ENCODE peak calls at places on chromosomes 5 and 9, in four cellular contexts. B is GM13976, E is fibroblast of pulmonary artery, Q is cardiac fibroblast. M is an unnamed sample.

GRCh38 chr5:100903036-100903887 is at the start of gene ST8SIA4:
- DNase-seq in B (peak), E (peak), Q (peak), M (peak)

GRCh38 chr5:125311743-125312142 is 565.3 kb upstream of the ZNF608 start:
- DNase-seq in B (no peak), E (peak), Q (peak), M (no peak)

GRCh38 chr5:58245479-58245845 is 214.4 kb downstream of the PLK2 start:
- DNase-seq in B (no peak), E (no peak), Q (no peak), M (no peak)

GRCh38 chr9:34570422-34571179 is 18.9 kb downstream of the CNTFR start:
- DNase-seq in B (no peak), E (no peak), Q (no peak), M (no peak)

GRCh38 chr5:54455413-54456157 is at the start of gene HSPB3:
- DNase-seq in B (no peak), E (peak), Q (peak), M (no peak)

GRCh38 chr5:5537426-5537825 is 114.9 kb downstream of the ICE1 start:
- DNase-seq in B (no peak), E (no peak), Q (no peak), M (no peak)

GRCh38 chr5:140196406-140196805 is 21.4 kb downstream of the CYSTM1 start:
- DNase-seq in B (no peak), E (peak), Q (peak), M (no peak)

GRCh38 chr5:59813761-59814562 is 79.6 kb downstream of the PDE4D start:
- DNase-seq in B (peak), E (peak), Q (peak), M (no peak)

GRCh38 chr5:142808778-142809606 is 38.8 kb downstream of the ARHGAP26 start:
- DNase-seq in B (no peak), E (no peak), Q (no peak), M (peak)

GRCh38 chr5:14208071-14209021 is 65.2 kb downstream of the TRIO start:
- DNase-seq in B (peak), E (peak), Q (peak), M (no peak)

GRCh38 chr5:180832638-180833068 is 28.4 kb downstream of the ZFP62 start:
- DNase-seq in B (peak), E (no peak), Q (no peak), M (no peak)

GRCh38 chr5:179880848-179881590 is 22.4 kb upstream of the MRNIP start:
- DNase-seq in B (no peak), E (no peak), Q (no peak), M (no peak)

GRCh38 chr5:88727705-88728313 is 155.2 kb downstream of the MEF2C start:
- DNase-seq in B (no peak), E (peak), Q (peak), M (no peak)

GRCh38 chr5:1466631-1467265 is 21.5 kb upstream of the SLC6A3 start:
- DNase-seq in B (no peak), E (no peak), Q (no peak), M (no peak)

GRCh38 chr5:172280937-172281336 is 2.6 kb downstream of the UBTD2 start:
- DNase-seq in B (no peak), E (no peak), Q (peak), M (no peak)

GRCh38 chr5:173556142-173557028 is 60.1 kb downstream of the BOD1 start:
- DNase-seq in B (no peak), E (no peak), Q (no peak), M (no peak)

GRCh38 chr5:174693697-174694400 is 30.5 kb upstream of the MSX2 start:
- DNase-seq in B (no peak), E (no peak), Q (no peak), M (no peak)

GRCh38 chr5:139414601-139415121 is 10.8 kb upstream of the SPATA24 start:
- DNase-seq in B (no peak), E (no peak), Q (no peak), M (no peak)

GRCh38 chr5:77133061-77133758 is 46.1 kb upstream of the ZBED3 start:
- DNase-seq in B (no peak), E (peak), Q (peak), M (no peak)

DNA sequence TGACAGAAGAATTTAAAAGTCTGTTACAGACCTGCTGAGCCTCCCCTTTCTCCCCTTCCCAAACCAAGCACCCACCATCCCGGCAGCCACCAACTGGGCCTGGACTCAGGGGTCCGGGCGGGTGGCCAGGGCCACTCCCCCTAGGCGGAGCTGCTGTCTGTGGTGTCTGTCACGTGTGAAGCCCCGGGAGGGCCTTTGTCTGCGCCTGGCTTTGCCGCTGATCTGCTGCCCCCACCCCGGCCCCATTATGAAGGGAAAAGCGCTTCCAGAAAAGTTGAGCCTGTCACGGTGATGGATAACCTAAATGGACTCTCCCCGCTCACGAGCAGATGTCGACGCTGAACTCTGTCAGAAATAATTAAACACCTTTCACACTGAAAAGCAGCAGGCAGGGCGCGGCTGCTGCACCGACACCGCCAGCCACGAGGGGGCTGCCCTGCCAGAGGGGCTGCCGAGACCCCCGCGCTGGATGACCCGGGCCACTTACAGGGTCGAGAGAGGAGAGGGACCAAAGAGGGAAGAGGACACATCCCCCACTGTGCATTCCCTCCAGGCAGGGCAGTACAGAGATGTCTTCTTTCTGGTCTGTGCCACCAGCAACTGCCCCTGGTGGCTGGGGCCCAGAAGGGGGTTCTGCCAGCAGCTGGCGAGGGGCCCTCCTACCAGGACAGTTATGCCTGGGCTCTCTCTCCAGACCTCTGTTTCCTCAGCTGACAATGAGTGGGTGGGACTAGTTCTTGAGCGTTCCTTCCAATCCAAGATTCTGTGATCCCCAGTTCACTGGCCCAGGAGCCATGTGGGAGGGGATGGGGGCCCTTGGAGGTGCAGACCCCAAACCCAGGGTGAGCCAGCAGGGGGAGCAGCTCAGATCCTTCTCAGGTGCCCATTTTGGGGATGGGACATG is 36.0 kb upstream of the BARHL1 start:
- DNase-seq in B (no peak), E (peak), Q (peak), M (no peak)
- TF ChIP-seq CTCF in B (no peak), E (peak), Q (peak), M (peak)

GRCh38 chr9:114155263-114155966 is at the start of gene COL27A1:
- DNase-seq in B (peak), E (peak), Q (peak), M (peak)

GRCh38 chr9:114154597-114155102 is 687 bp upstream of the COL27A1 start:
- DNase-seq in B (no peak), E (no peak), Q (no peak), M (no peak)

GRCh38 chr9:114155967-114156294 is 594 bp downstream of the COL27A1 start:
- DNase-seq in B (no peak), E (no peak), Q (no peak), M (no peak)

GRCh38 chr9:114156311-114156657 is 947 bp downstream of the COL27A1 start:
- DNase-seq in B (no peak), E (peak), Q (peak), M (no peak)

GRCh38 chr9:114153761-114154596 is 1.4 kb upstream of the COL27A1 start:
- DNase-seq in B (no peak), E (no peak), Q (no peak), M (no peak)
- TF ChIP-seq CTCF in B (no peak), E (peak), Q (peak), M (no peak)

DNA sequence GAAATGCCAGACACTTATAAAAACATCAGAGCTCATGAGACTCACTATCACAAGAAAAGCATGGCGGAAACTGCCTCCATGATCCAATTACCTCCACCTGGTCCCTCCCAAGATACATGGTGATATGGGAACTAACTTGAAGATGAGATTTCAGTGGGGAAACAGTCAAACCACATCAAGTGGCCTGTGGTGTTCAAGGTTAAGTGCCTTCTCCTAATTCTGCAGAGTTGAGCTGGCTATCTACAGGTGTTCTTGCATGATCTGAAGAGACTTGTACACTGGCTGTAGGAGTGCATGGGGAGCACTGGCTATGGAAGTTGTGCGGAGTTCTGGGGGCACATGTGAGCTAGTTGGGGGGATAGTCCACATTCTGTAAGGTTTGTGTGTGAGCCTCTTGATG is 34.0 kb upstream of the CKS2 start:
- DNase-seq in B (no peak), E (no peak), Q (no peak), M (no peak)
- TF ChIP-seq CTCF in B (no peak), E (no peak), Q (no peak), M (no peak)

GRCh38 chr9:94212091-94212490 is 47.0 kb upstream of the ZNF169 start:
- DNase-seq in B (no peak), E (peak), Q (no peak), M (no peak)

GRCh38 chr9:94204174-94204573 is 54.9 kb upstream of the ZNF169 start:
- DNase-seq in B (no peak), E (no peak), Q (no peak), M (no peak)

GRCh38 chr9:94212531-94212930 is 46.6 kb upstream of the ZNF169 start:
- DNase-seq in B (no peak), E (no peak), Q (no peak), M (no peak)

GRCh38 chr9:94210616-94211603 is 48.2 kb upstream of the ZNF169 start:
- DNase-seq in B (no peak), E (no peak), Q (no peak), M (no peak)

DNA sequence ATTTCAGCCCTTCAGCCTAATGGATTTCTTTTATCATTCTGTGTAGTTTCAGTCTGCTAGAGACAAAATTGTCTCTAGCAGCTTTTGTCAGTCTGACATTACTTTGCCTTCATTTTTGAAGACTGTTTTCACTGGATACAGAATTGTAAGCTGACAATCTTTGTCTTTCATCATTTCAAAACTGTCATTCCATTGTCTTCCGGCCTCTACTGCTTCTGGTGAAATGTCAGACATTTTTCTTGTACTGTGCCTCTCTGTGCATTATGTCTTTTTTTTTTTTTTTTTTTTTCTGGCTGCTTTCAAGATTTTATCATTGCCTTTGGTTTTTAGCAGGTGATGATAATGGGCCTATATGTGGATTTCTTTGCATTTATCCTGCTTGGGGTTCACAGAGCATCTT is 51.3 kb upstream of the ZNF169 start:
- DNase-seq in B (no peak), E (no peak), Q (no peak), M (no peak)
- TF ChIP-seq CTCF in B (no peak), E (no peak), Q (no peak), M (no peak)

GRCh38 chr5:141477169-141477568 is 1.4 kb downstream of the PCDHGC3 start:
- DNase-seq in B (no peak), E (no peak), Q (no peak), M (no peak)

GRCh38 chr5:141477815-141478214 is 2.0 kb downstream of the PCDHGC3 start:
- DNase-seq in B (no peak), E (peak), Q (no peak), M (no peak)

GRCh38 chr5:141475625-141476131 is at the start of gene PCDHGC3:
- DNase-seq in B (peak), E (peak), Q (peak), M (no peak)

GRCh38 chr5:141478321-141478945 is 2.7 kb downstream of the PCDHGC3 start:
- DNase-seq in B (no peak), E (no peak), Q (no peak), M (no peak)

GRCh38 chr5:141476132-141476909 is 555 bp downstream of the PCDHGC3 start:
- DNase-seq in B (peak), E (peak), Q (peak), M (no peak)
- TF ChIP-seq CTCF in B (no peak), E (no peak), Q (no peak), M (no peak)

M was measured in CD14-positive monocyte.